ENCODE peak calls at places on chromosomes 3 and 15, in five cellular contexts. L, N, M, G and A are unnamed samples.

GRCh38 chr3:184308744-184309143 is 5.7 kb upstream of the EIF4G1 start:
- DNase-seq in N (no peak), L (no peak), M (no peak), G (no peak), A (no peak)

GRCh38 chr3:46998121-46998851 is 18.8 kb downstream of the NBEAL2 start:
- DNase-seq in G (no peak), M (peak; percentile 62), L (peak; percentile 47), N (no peak), A (no peak)

GRCh38 chr3:126782554-126782953 is 78.5 kb downstream of the CHCHD6 start:
- DNase-seq in G (peak; percentile 46), N (peak; percentile 91), L (peak; percentile 96), M (no peak), A (no peak)

GRCh38 chr3:150248116-150248864 is 159.8 kb upstream of the TSC22D2 start:
- DNase-seq in L (peak; percentile 93), G (peak; percentile 25), M (no peak), N (peak; percentile 75), A (peak; percentile 21)

GRCh38 chr3:163368168-163368567 is 1710.1 kb downstream of the SI start:
- DNase-seq in M (no peak), L (peak; percentile 62), G (no peak), N (no peak), A (no peak)

GRCh38 chr15:77025471-77025901 is 30.6 kb downstream of the PSTPIP1 start:
- DNase-seq in G (no peak), L (no peak), N (no peak), M (no peak), A (no peak)

GRCh38 chr3:42668403-42668740 is 14.9 kb downstream of the ZBTB47 start:
- DNase-seq in G (no peak), M (no peak), L (no peak), N (no peak), A (no peak)

GRCh38 chr3:120202363-120202762 is 82.7 kb downstream of the GPR156 start:
- DNase-seq in G (no peak), N (no peak), L (no peak), M (no peak), A (no peak)

GRCh38 chr3:141308588-141309218 is 59.6 kb upstream of the ZBTB38 start:
- DNase-seq in G (no peak), N (peak; percentile 71), L (peak; percentile 46), M (no peak), A (no peak)

GRCh38 chr15:69531302-69532027 is 78.8 kb downstream of the RPLP1 start:
- DNase-seq in L (no peak), G (no peak), M (no peak), N (no peak), A (no peak)

GRCh38 chr3:151219056-151219455 is 16.0 kb upstream of the GPR171 start:
- DNase-seq in M (no peak), N (no peak), G (no peak), L (peak; percentile 87), A (no peak)

GRCh38 chr3:16137977-16138376 is 36.5 kb upstream of the GALNT15 start:
- DNase-seq in M (no peak), N (no peak), G (no peak), L (no peak), A (no peak)

GRCh38 chr3:20352547-20353164 is 166.7 kb upstream of the SGO1 start:
- DNase-seq in N (peak; percentile 22), G (no peak), L (no peak), M (no peak), A (no peak)

GRCh38 chr15:95709959-95710695 is 620.4 kb upstream of the NR2F2 start:
- DNase-seq in G (no peak), L (no peak), M (no peak), N (no peak), A (no peak)